ENCODE peak calls at places on chromosomes 4 and X, in five cellular contexts. D is IMR-90, E is H9, M is mesenchymal stem cell, N is H1. G is an unnamed sample.

GRCh38 chr4:98617358-98618047 is 40.9 kb downstream of the TSPAN5 start:
- DNase-seq in D (no peak), E (no peak), M (no peak), N (no peak), G (no peak)

GRCh38 chr4:158376441-158376840 is 145.2 kb upstream of the RXFP1 start:
- DNase-seq in D (no peak), E (no peak), M (no peak), N (no peak), G (no peak)

GRCh38 chrX:70470850-70471289 is 26.2 kb downstream of the DLG3 start:
- DNase-seq in D (peak), E (no peak), M (peak), N (no peak), G (no peak)

GRCh38 chr4:3285558-3286334 is 7.1 kb upstream of the RGS12 start:
- DNase-seq in D (peak), E (peak), M (peak), N (peak), G (no peak)

GRCh38 chrX:10022580-10023245 is 55.6 kb downstream of the CLDN34 start:
- DNase-seq in D (peak), E (no peak), M (peak), N (no peak), G (no peak)

GRCh38 chrX:48945517-48946348 is 11.7 kb downstream of the OTUD5 start:
- DNase-seq in D (peak), E (peak), M (peak), N (peak), G (no peak)

GRCh38 chr4:637536-637935 is 12.2 kb downstream of the PDE6B start:
- DNase-seq in D (no peak), E (peak), M (no peak), N (no peak), G (no peak)

GRCh38 chr4:9901262-9901661 is 119.8 kb downstream of the DRD5 start:
- DNase-seq in D (no peak), E (no peak), M (no peak), N (no peak), G (no peak)

GRCh38 chr4:105451346-105451745 is 22.5 kb downstream of the PPA2 start:
- DNase-seq in D (no peak), E (no peak), M (no peak), N (no peak), G (no peak)

GRCh38 chrX:132292753-132293152 is 73.5 kb upstream of the RAP2C start:
- DNase-seq in D (peak), E (peak), M (peak), N (no peak), G (peak)

GRCh38 chr4:1239949-1240305 is 9.0 kb downstream of the CTBP1 start:
- DNase-seq in D (no peak), E (no peak), M (no peak), N (no peak), G (no peak)

GRCh38 chr4:124868495-124868894 is 156.0 kb upstream of the ANKRD50 start:
- DNase-seq in D (no peak), E (no peak), M (no peak), N (no peak), G (no peak)

GRCh38 chr4:124874172-124874450 is 161.6 kb upstream of the ANKRD50 start:
- DNase-seq in D (no peak), E (no peak), M (no peak), N (no peak), G (no peak)

GRCh38 chr4:124873361-124874171 is 161.0 kb upstream of the ANKRD50 start:
- DNase-seq in D (no peak), E (no peak), M (no peak), N (no peak), G (no peak)

GRCh38 chr4:124869978-124870495 is 157.5 kb upstream of the ANKRD50 start:
- DNase-seq in D (no peak), E (no peak), M (no peak), N (no peak), G (no peak)

DNA sequence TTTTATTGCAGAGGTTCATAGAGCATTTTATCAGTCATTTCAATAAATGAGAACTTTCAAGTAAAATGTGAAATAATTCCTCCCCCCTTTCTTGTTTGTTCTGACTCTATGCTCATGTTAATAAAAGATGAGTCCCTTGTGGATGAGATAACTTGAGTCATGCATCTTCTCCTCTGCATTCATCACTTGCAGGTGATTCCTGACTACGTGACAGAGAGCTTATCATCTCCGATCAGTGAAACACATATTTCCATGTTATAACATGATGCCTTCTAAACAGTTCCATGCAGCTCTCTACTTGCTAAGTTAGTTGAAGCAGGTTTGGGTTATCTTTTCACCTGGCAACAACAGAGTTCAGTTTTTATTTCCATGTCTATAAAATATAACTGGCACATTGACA is 160.1 kb upstream of the ANKRD50 start:
- DNase-seq in D (no peak), E (no peak), M (no peak), N (no peak), G (no peak)
- H2BK15ac ChIP-seq in D (no peak), E (no peak), M (no peak), N (peak), G (no peak)

GRCh38 chr4:81650871-81651270 is 179.2 kb upstream of the RASGEF1B start:
- DNase-seq in D (no peak), E (no peak), M (no peak), N (no peak), G (no peak)

GRCh38 chr4:81647388-81647787 is 175.7 kb upstream of the RASGEF1B start:
- DNase-seq in D (no peak), E (peak), M (no peak), N (no peak), G (no peak)

GRCh38 chr4:81652069-81652478 is 180.4 kb upstream of the RASGEF1B start:
- DNase-seq in D (no peak), E (no peak), M (no peak), N (no peak), G (no peak)

GRCh38 chr4:81651500-81651899 is 179.8 kb upstream of the RASGEF1B start:
- DNase-seq in D (no peak), E (no peak), M (no peak), N (no peak), G (no peak)

GRCh38 chr4:81648576-81649272 is 177.0 kb upstream of the RASGEF1B start:
- DNase-seq in D (no peak), E (no peak), M (no peak), N (no peak), G (no peak)
- H2BK15ac ChIP-seq in D (no peak), E (no peak), M (no peak), N (no peak), G (no peak)

DNA sequence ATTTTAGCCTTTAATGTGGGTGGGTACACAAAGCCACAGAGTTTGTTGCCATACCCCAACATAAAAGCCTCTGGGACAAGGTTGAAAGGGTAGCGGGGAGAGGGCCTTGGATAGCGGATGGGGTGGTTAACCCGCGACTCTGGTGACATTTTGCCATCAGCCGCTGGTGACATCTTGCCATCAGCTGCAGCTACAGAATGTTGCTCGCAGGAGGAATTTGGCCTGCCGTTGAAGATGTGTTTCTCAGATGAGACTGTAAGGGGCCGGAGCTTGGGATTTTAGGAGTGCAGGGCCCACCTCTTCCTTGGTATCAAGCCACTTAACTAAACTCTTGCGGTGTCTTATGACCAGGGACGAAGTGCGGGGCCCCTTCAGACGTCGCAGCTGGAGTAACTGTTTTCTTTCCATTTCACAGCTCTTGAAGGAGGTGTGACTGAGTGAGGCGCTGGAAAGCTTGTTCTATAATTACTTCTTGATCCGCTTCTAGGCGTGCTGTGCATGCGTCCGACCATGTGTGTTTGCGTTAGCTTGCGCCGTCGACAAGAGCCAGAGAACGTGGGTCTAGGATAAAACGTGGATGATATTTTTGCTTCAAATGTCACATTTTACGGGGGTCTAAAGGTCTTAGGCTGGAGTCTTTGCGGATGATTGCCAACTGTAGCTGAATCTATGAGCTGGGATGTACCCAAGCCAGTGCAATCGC is 795 bp upstream of the RASL11B start:
- DNase-seq in D (no peak), E (no peak), M (no peak), N (no peak), G (no peak)
- H2BK15ac ChIP-seq in D (peak), E (no peak), M (no peak), N (no peak), G (no peak)

DNA sequence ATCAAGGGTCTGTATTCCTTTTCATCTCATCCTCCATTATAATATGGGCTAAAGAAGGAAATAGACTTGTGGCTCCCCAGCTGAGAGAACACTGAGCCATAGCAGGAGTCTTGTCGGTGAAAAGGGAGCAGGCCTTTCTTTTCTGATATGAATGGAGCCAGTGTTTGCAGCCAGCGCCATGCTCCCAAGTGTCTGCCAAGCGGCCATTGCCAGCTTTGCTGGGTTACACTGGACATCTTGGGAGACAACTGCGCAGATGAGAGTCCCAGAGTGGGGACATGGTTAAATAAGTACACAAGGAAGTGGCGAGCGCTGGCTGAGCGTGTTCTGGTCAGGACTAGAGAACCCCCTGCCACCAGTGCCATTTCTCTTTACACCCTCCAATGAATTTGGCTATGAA is 21.7 kb upstream of the SCOC start:
- DNase-seq in D (no peak), E (no peak), M (no peak), N (no peak), G (no peak)
- H2BK15ac ChIP-seq in D (no peak), E (no peak), M (no peak), N (no peak), G (no peak)

GRCh38 chr4:145734051-145734450 is 54.1 kb downstream of the C4orf51 start:
- DNase-seq in D (no peak), E (no peak), M (peak), N (no peak), G (no peak)
- H2BK15ac ChIP-seq in D (peak), E (no peak), M (peak), N (no peak), G (no peak)

GRCh38 chr4:28481565-28481964 is 1620.9 kb downstream of the STIM2 start:
- DNase-seq in D (no peak), E (no peak), M (no peak), N (no peak), G (no peak)

GRCh38 chr4:28479666-28480065 is 1619.0 kb downstream of the STIM2 start:
- DNase-seq in D (no peak), E (no peak), M (no peak), N (no peak), G (no peak)

DNA sequence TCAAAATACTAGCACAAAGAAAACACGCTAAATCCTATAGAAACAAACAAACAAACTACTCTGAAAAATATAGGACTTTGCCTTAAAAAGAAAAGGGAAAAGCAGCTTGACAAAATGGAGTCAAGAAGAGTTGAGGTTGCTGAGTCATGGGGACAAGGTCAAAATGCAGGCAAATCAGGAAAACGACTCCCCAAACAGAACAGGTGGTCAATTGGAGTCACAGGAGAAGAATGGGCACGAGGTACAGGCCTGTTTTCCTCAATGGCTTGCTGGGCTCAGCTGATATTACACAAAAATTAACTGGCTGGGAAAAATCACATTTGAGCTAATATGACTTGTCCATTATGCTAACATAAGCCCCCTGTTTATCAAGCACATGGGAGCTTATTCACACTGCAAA is 1621.9 kb downstream of the STIM2 start:
- DNase-seq in D (no peak), E (no peak), M (no peak), N (no peak), G (no peak)
- H2BK15ac ChIP-seq in D (no peak), E (no peak), M (no peak), N (no peak), G (no peak)

G was measured in neuronal stem cell.